ENCODE peak calls at places on chromosome 3, in eight cellular contexts. P is AG09319, B is endothelial cell, O is NCI-H1417 treated with DMSO at 0.1 percent for 48 hours, R is neural progenitor cell, X is upper lobe of right lung, I is T follicular helper cell, U is activated gamma-delta T cell treated with Interleukin-2 at 50 U/mL for 16 hours. C is an unnamed sample.

GRCh38 chr3:194537732-194538247 is 51.0 kb upstream of the ATP13A3 start:
- DNase-seq in P (no peak), B (no peak), O (no peak), R (no peak), X (no peak), I (no peak), U (no peak), C (no peak)

GRCh38 chr3:36924748-36925521 is 19.9 kb downstream of the TRANK1 start:
- DNase-seq in P (no peak), B (no peak), O (no peak), R (no peak), X (no peak), I (no peak), U (no peak), C (no peak)

GRCh38 chr3:33063651-33064051 is 33.3 kb downstream of the GLB1 start:
- DNase-seq in P (peak; percentile 12), B (no peak), O (no peak), R (no peak), X (no peak), I (no peak), U (peak; percentile 40), C (no peak)

GRCh38 chr3:119588112-119588511 is 8.8 kb downstream of the ADPRH start:
- DNase-seq in P (no peak), B (no peak), O (no peak), R (no peak), X (peak; percentile 83), I (no peak), U (no peak), C (peak; percentile 88)

GRCh38 chr3:132290833-132291232 is 26.4 kb upstream of the ACP3 start:
- DNase-seq in P (peak; percentile 51), B (no peak), O (no peak), R (no peak), X (no peak), I (no peak), U (no peak), C (no peak)

GRCh38 chr3:29170894-29171582 is 109.8 kb upstream of the RBMS3 start:
- DNase-seq in P (no peak), B (no peak), O (no peak), R (no peak), X (no peak), I (no peak), U (no peak), C (no peak)

GRCh38 chr3:115552007-115552406 is 71.3 kb upstream of the GAP43 start:
- DNase-seq in P (no peak), B (no peak), O (no peak), R (no peak), X (no peak), I (no peak), U (no peak), C (no peak)

GRCh38 chr3:160830792-160831191 is 74.8 kb downstream of the PPM1L start:
- DNase-seq in P (no peak), B (no peak), O (no peak), R (no peak), X (no peak), I (no peak), U (no peak), C (no peak)

GRCh38 chr3:168117059-168117458 is 21.3 kb upstream of the GOLIM4 start:
- DNase-seq in P (no peak), B (no peak), O (no peak), R (no peak), X (no peak), I (no peak), U (no peak), C (no peak)

GRCh38 chr3:35737934-35738706 is 98.8 kb downstream of the ARPP21 start:
- DNase-seq in P (no peak), B (no peak), O (no peak), R (no peak), X (no peak), I (no peak), U (no peak), C (no peak)

GRCh38 chr3:136544532-136544931 is 207.6 kb downstream of the STAG1 start:
- DNase-seq in P (no peak), B (no peak), O (no peak), R (no peak), X (no peak), I (no peak), U (no peak), C (no peak)

GRCh38 chr3:179765396-179765795 is 112.6 kb downstream of the USP13 start:
- DNase-seq in P (no peak), B (no peak), O (no peak), R (no peak), X (no peak), I (no peak), U (no peak), C (no peak)

GRCh38 chr3:100087203-100087602 is 27.1 kb downstream of the FILIP1L start:
- DNase-seq in P (peak; percentile 81), B (no peak), O (no peak), R (no peak), X (no peak), I (no peak), U (no peak), C (no peak)